ENCODE peak calls at places on chromosomes 6 and 20, in four cellular contexts. One of them, this sample, is unnamed.

GRCh38 chr20:31517373-31517772 is 3.1 kb downstream of the HM13 start:
- DNase-seq in HFFc6: peak
- DNase-seq in NCI-H1417 treated with DMSO at 0.1 percent for 48 hours: no peak
- DNase-seq in tibial artery: peak
- DNase-seq in this sample: no peak

GRCh38 chr6:71406871-71407860 is 118.6 kb downstream of the OGFRL1 start:
- DNase-seq in HFFc6: no peak
- DNase-seq in NCI-H1417 treated with DMSO at 0.1 percent for 48 hours: no peak
- DNase-seq in tibial artery: no peak
- DNase-seq in this sample: no peak

GRCh38 chr20:45300961-45301360 is 5.7 kb upstream of the RBPJL start:
- DNase-seq in HFFc6: peak
- DNase-seq in NCI-H1417 treated with DMSO at 0.1 percent for 48 hours: no peak
- DNase-seq in tibial artery: no peak
- DNase-seq in this sample: no peak

GRCh38 chr6:68628156-68628555 is 6.9 kb upstream of the ADGRB3 start:
- DNase-seq in HFFc6: no peak
- DNase-seq in tibial artery: no peak
- DNase-seq in NCI-H1417 treated with DMSO at 0.1 percent for 48 hours: no peak
- DNase-seq in this sample: no peak

GRCh38 chr20:43919686-43920403 is 5.2 kb downstream of the TOX2 start:
- DNase-seq in tibial artery: no peak
- DNase-seq in HFFc6: no peak
- DNase-seq in NCI-H1417 treated with DMSO at 0.1 percent for 48 hours: no peak
- DNase-seq in this sample: no peak

GRCh38 chr20:44211177-44212039 is 837 bp upstream of the OSER1 start:
- DNase-seq in NCI-H1417 treated with DMSO at 0.1 percent for 48 hours: no peak
- DNase-seq in HFFc6: peak
- DNase-seq in tibial artery: peak
- DNase-seq in this sample: no peak

GRCh38 chr6:82363368-82364086 is at the start of gene TPBG:
- DNase-seq in tibial artery: peak
- DNase-seq in HFFc6: peak
- DNase-seq in NCI-H1417 treated with DMSO at 0.1 percent for 48 hours: no peak
- DNase-seq in this sample: no peak

GRCh38 chr6:36340671-36341454 is 4.2 kb upstream of the BNIP5 start:
- DNase-seq in tibial artery: peak
- DNase-seq in NCI-H1417 treated with DMSO at 0.1 percent for 48 hours: no peak
- DNase-seq in HFFc6: peak
- DNase-seq in this sample: no peak

GRCh38 chr6:16369989-16370388 is 131.6 kb downstream of the GMPR start:
- DNase-seq in tibial artery: no peak
- DNase-seq in HFFc6: no peak
- DNase-seq in NCI-H1417 treated with DMSO at 0.1 percent for 48 hours: no peak
- DNase-seq in this sample: no peak

GRCh38 chr6:23696946-23697345 is 429.1 kb upstream of the NRSN1 start:
- DNase-seq in HFFc6: no peak
- DNase-seq in tibial artery: no peak
- DNase-seq in NCI-H1417 treated with DMSO at 0.1 percent for 48 hours: no peak
- DNase-seq in this sample: no peak

GRCh38 chr6:21665436-21666199 is 72.1 kb downstream of the SOX4 start:
- DNase-seq in HFFc6: no peak
- DNase-seq in tibial artery: no peak
- DNase-seq in NCI-H1417 treated with DMSO at 0.1 percent for 48 hours: no peak
- DNase-seq in this sample: no peak

GRCh38 chr6:1893470-1894130 is 283.9 kb downstream of the FOXC1 start:
- DNase-seq in HFFc6: no peak
- DNase-seq in tibial artery: no peak
- DNase-seq in NCI-H1417 treated with DMSO at 0.1 percent for 48 hours: no peak
- DNase-seq in this sample: no peak

GRCh38 chr6:107864235-107864970 is 40.3 kb upstream of the SCML4 start:
- DNase-seq in NCI-H1417 treated with DMSO at 0.1 percent for 48 hours: no peak
- DNase-seq in tibial artery: no peak
- DNase-seq in HFFc6: no peak
- DNase-seq in this sample: no peak

GRCh38 chr6:85049282-85049681 is 284.9 kb upstream of the TBX18 start:
- DNase-seq in NCI-H1417 treated with DMSO at 0.1 percent for 48 hours: no peak
- DNase-seq in HFFc6: no peak
- DNase-seq in tibial artery: no peak
- DNase-seq in this sample: no peak

GRCh38 chr20:24686156-24686555 is 216.7 kb downstream of the SYNDIG1 start:
- DNase-seq in HFFc6: no peak
- DNase-seq in NCI-H1417 treated with DMSO at 0.1 percent for 48 hours: no peak
- DNase-seq in tibial artery: peak
- DNase-seq in this sample: no peak

GRCh38 chr6:125611573-125612399 is 137.6 kb upstream of the HEY2 start:
- DNase-seq in tibial artery: peak
- DNase-seq in NCI-H1417 treated with DMSO at 0.1 percent for 48 hours: no peak
- DNase-seq in HFFc6: no peak
- DNase-seq in this sample: no peak

GRCh38 chr6:26304213-26305096 is 60.5 kb upstream of the BTN3A2 start:
- DNase-seq in NCI-H1417 treated with DMSO at 0.1 percent for 48 hours: no peak
- DNase-seq in HFFc6: peak
- DNase-seq in tibial artery: no peak
- DNase-seq in this sample: no peak

GRCh38 chr6:162526960-162527359 is 200.6 kb downstream of the PRKN start:
- DNase-seq in tibial artery: no peak
- DNase-seq in NCI-H1417 treated with DMSO at 0.1 percent for 48 hours: no peak
- DNase-seq in HFFc6: no peak
- DNase-seq in this sample: no peak

GRCh38 chr6:84688187-84688878 is 76.1 kb downstream of the TBX18 start:
- DNase-seq in tibial artery: no peak
- DNase-seq in HFFc6: no peak
- DNase-seq in NCI-H1417 treated with DMSO at 0.1 percent for 48 hours: no peak
- DNase-seq in this sample: no peak

GRCh38 chr6:15073883-15074465 is 171.9 kb upstream of the JARID2 start:
- DNase-seq in HFFc6: no peak
- DNase-seq in NCI-H1417 treated with DMSO at 0.1 percent for 48 hours: no peak
- DNase-seq in tibial artery: no peak
- DNase-seq in this sample: no peak

GRCh38 chr20:18312723-18313122 is 24.4 kb downstream of the ZNF133 start:
- DNase-seq in tibial artery: no peak
- DNase-seq in NCI-H1417 treated with DMSO at 0.1 percent for 48 hours: no peak
- DNase-seq in HFFc6: no peak
- DNase-seq in this sample: no peak

GRCh38 chr20:62391165-62392076 is 4.5 kb downstream of the RPS21 start:
- DNase-seq in HFFc6: no peak
- DNase-seq in tibial artery: no peak
- DNase-seq in NCI-H1417 treated with DMSO at 0.1 percent for 48 hours: no peak
- DNase-seq in this sample: no peak

GRCh38 chr6:12482386-12482785 is 192.2 kb downstream of the EDN1 start:
- DNase-seq in HFFc6: no peak
- DNase-seq in NCI-H1417 treated with DMSO at 0.1 percent for 48 hours: no peak
- DNase-seq in tibial artery: no peak
- DNase-seq in this sample: no peak

GRCh38 chr20:55353206-55353605 is 652.1 kb downstream of the CBLN4 start:
- DNase-seq in NCI-H1417 treated with DMSO at 0.1 percent for 48 hours: no peak
- DNase-seq in tibial artery: no peak
- DNase-seq in HFFc6: no peak
- DNase-seq in this sample: no peak

GRCh38 chr20:57991211-57991841 is 237.1 kb downstream of the ANKRD60 start:
- DNase-seq in NCI-H1417 treated with DMSO at 0.1 percent for 48 hours: no peak
- DNase-seq in tibial artery: no peak
- DNase-seq in HFFc6: peak
- DNase-seq in this sample: no peak

GRCh38 chr6:140185991-140186390 is 811.5 kb upstream of the CITED2 start:
- DNase-seq in NCI-H1417 treated with DMSO at 0.1 percent for 48 hours: no peak
- DNase-seq in HFFc6: no peak
- DNase-seq in tibial artery: no peak
- DNase-seq in this sample: no peak

GRCh38 chr6:170210026-170210390 is 80.9 kb downstream of the DLL1 start:
- DNase-seq in NCI-H1417 treated with DMSO at 0.1 percent for 48 hours: no peak
- DNase-seq in HFFc6: no peak
- DNase-seq in tibial artery: peak
- DNase-seq in this sample: no peak

GRCh38 chr6:83958250-83958685 is 75.3 kb upstream of the MRAP2 start:
- DNase-seq in HFFc6: peak
- DNase-seq in NCI-H1417 treated with DMSO at 0.1 percent for 48 hours: no peak
- DNase-seq in tibial artery: no peak
- DNase-seq in this sample: no peak

GRCh38 chr6:161273356-161273751 is 507 bp downstream of the AGPAT4 start:
- DNase-seq in NCI-H1417 treated with DMSO at 0.1 percent for 48 hours: no peak
- DNase-seq in HFFc6: peak
- DNase-seq in tibial artery: no peak
- DNase-seq in this sample: no peak

GRCh38 chr6:84282566-84282965 is 55.1 kb upstream of the CEP162 start:
- DNase-seq in NCI-H1417 treated with DMSO at 0.1 percent for 48 hours: no peak
- DNase-seq in HFFc6: no peak
- DNase-seq in tibial artery: peak
- DNase-seq in this sample: no peak

GRCh38 chr6:77264970-77265369 is 198.3 kb downstream of the HTR1B start:
- DNase-seq in HFFc6: no peak
- DNase-seq in NCI-H1417 treated with DMSO at 0.1 percent for 48 hours: no peak
- DNase-seq in tibial artery: no peak
- DNase-seq in this sample: no peak

GRCh38 chr6:136547336-136547735 is 2.9 kb downstream of the MAP7 start:
- DNase-seq in tibial artery: no peak
- DNase-seq in NCI-H1417 treated with DMSO at 0.1 percent for 48 hours: no peak
- DNase-seq in HFFc6: peak
- DNase-seq in this sample: no peak

GRCh38 chr6:25253371-25253770 is 25.8 kb upstream of the CARMIL1 start:
- DNase-seq in NCI-H1417 treated with DMSO at 0.1 percent for 48 hours: no peak
- DNase-seq in tibial artery: no peak
- DNase-seq in HFFc6: no peak
- DNase-seq in this sample: no peak

GRCh38 chr6:137148291-137149076 is 25.0 kb downstream of the IL22RA2 start:
- DNase-seq in NCI-H1417 treated with DMSO at 0.1 percent for 48 hours: no peak
- DNase-seq in HFFc6: peak
- DNase-seq in tibial artery: no peak
- DNase-seq in this sample: no peak

GRCh38 chr6:1554881-1555569 is 54.7 kb upstream of the FOXC1 start:
- DNase-seq in tibial artery: peak
- DNase-seq in HFFc6: no peak
- DNase-seq in NCI-H1417 treated with DMSO at 0.1 percent for 48 hours: no peak
- DNase-seq in this sample: no peak

GRCh38 chr6:91087864-91088263 is 501.0 kb upstream of the MAP3K7 start:
- DNase-seq in NCI-H1417 treated with DMSO at 0.1 percent for 48 hours: no peak
- DNase-seq in HFFc6: no peak
- DNase-seq in tibial artery: no peak
- DNase-seq in this sample: no peak

GRCh38 chr6:110270166-110270565 is 88.0 kb downstream of the METTL24 start:
- DNase-seq in HFFc6: no peak
- DNase-seq in tibial artery: no peak
- DNase-seq in NCI-H1417 treated with DMSO at 0.1 percent for 48 hours: no peak
- DNase-seq in this sample: no peak